ENCODE peak calls at places on chromosomes 16 and 17, in nine cellular contexts. One of them, this sample, is unnamed.

GRCh38 chr17:55273579-55274370 is 9.0 kb downstream of the HLF start:
- DNase-seq in KBM-7: no peak
- DNase-seq in H9: no peak
- DNase-seq in anterior cingulate cortex: peak
- DNase-seq in GM03348: peak
- DNase-seq in fibroblast of mammary gland: no peak
- DNase-seq in activated CD8-positive, alpha-beta memory T cell treated with anti-CD3 and anti-CD28 coated beads for 4 hours: no peak
- DNase-seq in NCI-H1694 treated with DMSO at 0.1 percent for 48 hours: peak
- DNase-seq in astrocyte: no peak
- DNase-seq in this sample: no peak

GRCh38 chr16:82629441-82630027 is 2.8 kb downstream of the CDH13 start:
- DNase-seq in KBM-7: no peak
- DNase-seq in H9: no peak
- DNase-seq in NCI-H1694 treated with DMSO at 0.1 percent for 48 hours: no peak
- DNase-seq in activated CD8-positive, alpha-beta memory T cell treated with anti-CD3 and anti-CD28 coated beads for 4 hours: no peak
- DNase-seq in astrocyte: peak
- DNase-seq in anterior cingulate cortex: no peak
- DNase-seq in GM03348: peak
- DNase-seq in fibroblast of mammary gland: peak
- DNase-seq in this sample: no peak

GRCh38 chr17:9668532-9668931 is 23.2 kb downstream of the USP43 start:
- DNase-seq in GM03348: no peak
- DNase-seq in H9: no peak
- DNase-seq in anterior cingulate cortex: no peak
- DNase-seq in KBM-7: peak
- DNase-seq in NCI-H1694 treated with DMSO at 0.1 percent for 48 hours: no peak
- DNase-seq in activated CD8-positive, alpha-beta memory T cell treated with anti-CD3 and anti-CD28 coated beads for 4 hours: no peak
- DNase-seq in astrocyte: peak
- DNase-seq in fibroblast of mammary gland: no peak
- DNase-seq in this sample: no peak

GRCh38 chr16:27779719-27780161 is 229.8 kb downstream of the KATNIP start:
- DNase-seq in H9: peak
- DNase-seq in activated CD8-positive, alpha-beta memory T cell treated with anti-CD3 and anti-CD28 coated beads for 4 hours: no peak
- DNase-seq in KBM-7: no peak
- DNase-seq in GM03348: peak
- DNase-seq in fibroblast of mammary gland: peak
- DNase-seq in anterior cingulate cortex: peak
- DNase-seq in astrocyte: peak
- DNase-seq in NCI-H1694 treated with DMSO at 0.1 percent for 48 hours: peak
- DNase-seq in this sample: no peak

GRCh38 chr16:12082207-12082606 is 105.7 kb downstream of the SNX29 start:
- DNase-seq in H9: no peak
- DNase-seq in NCI-H1694 treated with DMSO at 0.1 percent for 48 hours: no peak
- DNase-seq in astrocyte: no peak
- DNase-seq in fibroblast of mammary gland: no peak
- DNase-seq in GM03348: no peak
- DNase-seq in activated CD8-positive, alpha-beta memory T cell treated with anti-CD3 and anti-CD28 coated beads for 4 hours: no peak
- DNase-seq in KBM-7: no peak
- DNase-seq in anterior cingulate cortex: no peak
- DNase-seq in this sample: no peak

GRCh38 chr17:16214190-16215001 is 938 bp downstream of the NCOR1 start:
- DNase-seq in H9: no peak
- DNase-seq in astrocyte: no peak
- DNase-seq in anterior cingulate cortex: no peak
- DNase-seq in activated CD8-positive, alpha-beta memory T cell treated with anti-CD3 and anti-CD28 coated beads for 4 hours: no peak
- DNase-seq in KBM-7: peak
- DNase-seq in GM03348: peak
- DNase-seq in fibroblast of mammary gland: no peak
- DNase-seq in NCI-H1694 treated with DMSO at 0.1 percent for 48 hours: no peak
- DNase-seq in this sample: peak

GRCh38 chr16:3027983-3028715 is 4.3 kb downstream of the THOC6 start:
- DNase-seq in GM03348: peak
- DNase-seq in anterior cingulate cortex: peak
- DNase-seq in H9: peak
- DNase-seq in astrocyte: peak
- DNase-seq in NCI-H1694 treated with DMSO at 0.1 percent for 48 hours: peak
- DNase-seq in fibroblast of mammary gland: peak
- DNase-seq in KBM-7: peak
- DNase-seq in activated CD8-positive, alpha-beta memory T cell treated with anti-CD3 and anti-CD28 coated beads for 4 hours: peak
- DNase-seq in this sample: peak

GRCh38 chr17:69717214-69717613 is 302.7 kb downstream of the MAP2K6 start:
- DNase-seq in GM03348: no peak
- DNase-seq in fibroblast of mammary gland: no peak
- DNase-seq in anterior cingulate cortex: no peak
- DNase-seq in activated CD8-positive, alpha-beta memory T cell treated with anti-CD3 and anti-CD28 coated beads for 4 hours: no peak
- DNase-seq in H9: no peak
- DNase-seq in astrocyte: no peak
- DNase-seq in NCI-H1694 treated with DMSO at 0.1 percent for 48 hours: no peak
- DNase-seq in KBM-7: no peak
- DNase-seq in this sample: no peak

GRCh38 chr17:83182620-83183063 is 103.2 kb downstream of the METRNL start:
- DNase-seq in astrocyte: no peak
- DNase-seq in activated CD8-positive, alpha-beta memory T cell treated with anti-CD3 and anti-CD28 coated beads for 4 hours: no peak
- DNase-seq in KBM-7: no peak
- DNase-seq in GM03348: no peak
- DNase-seq in H9: peak
- DNase-seq in NCI-H1694 treated with DMSO at 0.1 percent for 48 hours: no peak
- DNase-seq in anterior cingulate cortex: no peak
- DNase-seq in fibroblast of mammary gland: no peak
- DNase-seq in this sample: no peak

GRCh38 chr17:75010683-75011406 is 1.6 kb upstream of the MRPL58 start:
- DNase-seq in astrocyte: peak
- DNase-seq in anterior cingulate cortex: no peak
- DNase-seq in H9: peak
- DNase-seq in NCI-H1694 treated with DMSO at 0.1 percent for 48 hours: peak
- DNase-seq in activated CD8-positive, alpha-beta memory T cell treated with anti-CD3 and anti-CD28 coated beads for 4 hours: no peak
- DNase-seq in fibroblast of mammary gland: peak
- DNase-seq in KBM-7: peak
- DNase-seq in GM03348: no peak
- DNase-seq in this sample: peak

GRCh38 chr16:81437860-81438259 is 6.7 kb upstream of the CMIP start:
- DNase-seq in KBM-7: peak
- DNase-seq in H9: no peak
- DNase-seq in NCI-H1694 treated with DMSO at 0.1 percent for 48 hours: no peak
- DNase-seq in fibroblast of mammary gland: no peak
- DNase-seq in GM03348: no peak
- DNase-seq in anterior cingulate cortex: no peak
- DNase-seq in astrocyte: no peak
- DNase-seq in activated CD8-positive, alpha-beta memory T cell treated with anti-CD3 and anti-CD28 coated beads for 4 hours: no peak
- DNase-seq in this sample: peak

GRCh38 chr16:4288148-4288921 is 15.5 kb upstream of the TFAP4 start:
- DNase-seq in NCI-H1694 treated with DMSO at 0.1 percent for 48 hours: no peak
- DNase-seq in fibroblast of mammary gland: peak
- DNase-seq in GM03348: peak
- DNase-seq in H9: peak
- DNase-seq in anterior cingulate cortex: peak
- DNase-seq in activated CD8-positive, alpha-beta memory T cell treated with anti-CD3 and anti-CD28 coated beads for 4 hours: no peak
- DNase-seq in KBM-7: peak
- DNase-seq in astrocyte: peak
- DNase-seq in this sample: peak

GRCh38 chr17:32319548-32319905 is 22.4 kb downstream of the C17orf75 start:
- DNase-seq in activated CD8-positive, alpha-beta memory T cell treated with anti-CD3 and anti-CD28 coated beads for 4 hours: peak
- DNase-seq in GM03348: peak
- DNase-seq in KBM-7: peak
- DNase-seq in anterior cingulate cortex: peak
- DNase-seq in NCI-H1694 treated with DMSO at 0.1 percent for 48 hours: peak
- DNase-seq in fibroblast of mammary gland: peak
- DNase-seq in astrocyte: no peak
- DNase-seq in H9: peak
- DNase-seq in this sample: peak